ENCODE peak calls at places on chromosomes 3 and 15, in ten cellular contexts. One of them, this sample, is unnamed.

GRCh38 chr3:133691410-133692107 is 29.8 kb upstream of the TOPBP1 start:
- DNase-seq in fibroblast of pulmonary artery: peak
- DNase-seq in body of pancreas: no peak
- DNase-seq in IMR-90: peak
- DNase-seq in neural progenitor cell: no peak
- DNase-seq in fibroblast of the aortic adventitia: no peak
- DNase-seq in cardiac fibroblast: peak
- DNase-seq in Peyer's patch: no peak
- DNase-seq in AG04450: no peak
- DNase-seq in ovary: no peak
- DNase-seq in this sample: no peak

GRCh38 chr3:18223591-18224338 is 201.4 kb downstream of the SATB1 start:
- DNase-seq in fibroblast of pulmonary artery: no peak
- DNase-seq in body of pancreas: no peak
- DNase-seq in IMR-90: no peak
- DNase-seq in neural progenitor cell: no peak
- DNase-seq in fibroblast of the aortic adventitia: no peak
- DNase-seq in cardiac fibroblast: no peak
- DNase-seq in Peyer's patch: peak
- DNase-seq in AG04450: no peak
- DNase-seq in ovary: no peak
- DNase-seq in this sample: no peak

GRCh38 chr15:36844453-36845094 is 255.8 kb downstream of the MEIS2 start:
- DNase-seq in fibroblast of pulmonary artery: peak
- DNase-seq in body of pancreas: no peak
- DNase-seq in IMR-90: peak
- DNase-seq in neural progenitor cell: peak
- DNase-seq in fibroblast of the aortic adventitia: peak
- DNase-seq in cardiac fibroblast: peak
- DNase-seq in Peyer's patch: no peak
- DNase-seq in AG04450: peak
- DNase-seq in ovary: no peak
- DNase-seq in this sample: peak

GRCh38 chr3:4704552-4704951 is 211.4 kb downstream of the ITPR1 start:
- DNase-seq in fibroblast of pulmonary artery: no peak
- DNase-seq in body of pancreas: no peak
- DNase-seq in IMR-90: no peak
- DNase-seq in neural progenitor cell: no peak
- DNase-seq in fibroblast of the aortic adventitia: no peak
- DNase-seq in cardiac fibroblast: no peak
- DNase-seq in Peyer's patch: no peak
- DNase-seq in AG04450: no peak
- DNase-seq in ovary: no peak
- DNase-seq in this sample: no peak

GRCh38 chr3:46898321-46899150 is 21.0 kb downstream of the PTH1R start:
- DNase-seq in fibroblast of pulmonary artery: no peak
- DNase-seq in body of pancreas: no peak
- DNase-seq in IMR-90: no peak
- DNase-seq in neural progenitor cell: peak
- DNase-seq in fibroblast of the aortic adventitia: no peak
- DNase-seq in cardiac fibroblast: no peak
- DNase-seq in Peyer's patch: no peak
- DNase-seq in AG04450: no peak
- DNase-seq in ovary: no peak
- DNase-seq in this sample: no peak

GRCh38 chr3:17632401-17633100 is 109.9 kb downstream of the TBC1D5 start:
- DNase-seq in fibroblast of pulmonary artery: peak
- DNase-seq in body of pancreas: no peak
- DNase-seq in IMR-90: peak
- DNase-seq in neural progenitor cell: no peak
- DNase-seq in fibroblast of the aortic adventitia: peak
- DNase-seq in cardiac fibroblast: peak
- DNase-seq in Peyer's patch: no peak
- DNase-seq in AG04450: peak
- DNase-seq in ovary: no peak
- DNase-seq in this sample: peak

GRCh38 chr3:14554715-14555114 is 14.6 kb upstream of the GRIP2 start:
- DNase-seq in fibroblast of pulmonary artery: no peak
- DNase-seq in body of pancreas: no peak
- DNase-seq in IMR-90: no peak
- DNase-seq in neural progenitor cell: no peak
- DNase-seq in fibroblast of the aortic adventitia: no peak
- DNase-seq in cardiac fibroblast: no peak
- DNase-seq in Peyer's patch: no peak
- DNase-seq in AG04450: no peak
- DNase-seq in ovary: no peak
- DNase-seq in this sample: no peak

GRCh38 chr3:170961616-170962400 is 53.4 kb upstream of the EIF5A2 start:
- DNase-seq in fibroblast of pulmonary artery: peak
- DNase-seq in body of pancreas: peak
- DNase-seq in IMR-90: peak
- DNase-seq in neural progenitor cell: peak
- DNase-seq in fibroblast of the aortic adventitia: peak
- DNase-seq in cardiac fibroblast: peak
- DNase-seq in Peyer's patch: no peak
- DNase-seq in AG04450: peak
- DNase-seq in ovary: no peak
- DNase-seq in this sample: peak

GRCh38 chr3:76487446-76487845 is 552.5 kb upstream of the ROBO2 start:
- DNase-seq in fibroblast of pulmonary artery: no peak
- DNase-seq in body of pancreas: no peak
- DNase-seq in IMR-90: peak
- DNase-seq in neural progenitor cell: no peak
- DNase-seq in fibroblast of the aortic adventitia: no peak
- DNase-seq in cardiac fibroblast: peak
- DNase-seq in Peyer's patch: no peak
- DNase-seq in AG04450: peak
- DNase-seq in ovary: no peak
- DNase-seq in this sample: no peak

GRCh38 chr3:31567036-31567435 is 34.3 kb downstream of the STT3B start:
- DNase-seq in fibroblast of pulmonary artery: no peak
- DNase-seq in body of pancreas: no peak
- DNase-seq in IMR-90: no peak
- DNase-seq in neural progenitor cell: peak
- DNase-seq in fibroblast of the aortic adventitia: no peak
- DNase-seq in cardiac fibroblast: no peak
- DNase-seq in Peyer's patch: peak
- DNase-seq in AG04450: no peak
- DNase-seq in ovary: no peak
- DNase-seq in this sample: no peak

GRCh38 chr3:45106874-45107273 is 39.3 kb downstream of the CDCP1 start:
- DNase-seq in fibroblast of pulmonary artery: no peak
- DNase-seq in body of pancreas: no peak
- DNase-seq in IMR-90: no peak
- DNase-seq in neural progenitor cell: no peak
- DNase-seq in fibroblast of the aortic adventitia: no peak
- DNase-seq in cardiac fibroblast: no peak
- DNase-seq in Peyer's patch: no peak
- DNase-seq in AG04450: no peak
- DNase-seq in ovary: no peak
- DNase-seq in this sample: no peak

GRCh38 chr15:92095691-92096090 is 242.2 kb downstream of the SLCO3A1 start:
- DNase-seq in fibroblast of pulmonary artery: no peak
- DNase-seq in body of pancreas: no peak
- DNase-seq in IMR-90: no peak
- DNase-seq in neural progenitor cell: no peak
- DNase-seq in fibroblast of the aortic adventitia: no peak
- DNase-seq in cardiac fibroblast: no peak
- DNase-seq in Peyer's patch: no peak
- DNase-seq in AG04450: no peak
- DNase-seq in ovary: no peak
- DNase-seq in this sample: no peak

GRCh38 chr15:34853001-34853758 is 57.8 kb upstream of the ACTC1 start:
- DNase-seq in fibroblast of pulmonary artery: peak
- DNase-seq in body of pancreas: no peak
- DNase-seq in IMR-90: peak
- DNase-seq in neural progenitor cell: peak
- DNase-seq in fibroblast of the aortic adventitia: peak
- DNase-seq in cardiac fibroblast: peak
- DNase-seq in Peyer's patch: no peak
- DNase-seq in AG04450: no peak
- DNase-seq in ovary: no peak
- DNase-seq in this sample: peak

GRCh38 chr3:20057612-20058180 is 17.4 kb downstream of the KAT2B start:
- DNase-seq in fibroblast of pulmonary artery: peak
- DNase-seq in body of pancreas: no peak
- DNase-seq in IMR-90: no peak
- DNase-seq in neural progenitor cell: no peak
- DNase-seq in fibroblast of the aortic adventitia: no peak
- DNase-seq in cardiac fibroblast: no peak
- DNase-seq in Peyer's patch: no peak
- DNase-seq in AG04450: no peak
- DNase-seq in ovary: peak
- DNase-seq in this sample: no peak

GRCh38 chr3:141410408-141410807 is 42.1 kb downstream of the ZBTB38 start:
- DNase-seq in fibroblast of pulmonary artery: peak
- DNase-seq in body of pancreas: peak
- DNase-seq in IMR-90: peak
- DNase-seq in neural progenitor cell: no peak
- DNase-seq in fibroblast of the aortic adventitia: peak
- DNase-seq in cardiac fibroblast: peak
- DNase-seq in Peyer's patch: no peak
- DNase-seq in AG04450: no peak
- DNase-seq in ovary: peak
- DNase-seq in this sample: peak

GRCh38 chr3:84904819-84905555 is 53.8 kb upstream of the CADM2 start:
- DNase-seq in fibroblast of pulmonary artery: no peak
- DNase-seq in body of pancreas: no peak
- DNase-seq in IMR-90: no peak
- DNase-seq in neural progenitor cell: peak
- DNase-seq in fibroblast of the aortic adventitia: no peak
- DNase-seq in cardiac fibroblast: no peak
- DNase-seq in Peyer's patch: no peak
- DNase-seq in AG04450: no peak
- DNase-seq in ovary: no peak
- DNase-seq in this sample: no peak

GRCh38 chr3:87798567-87798947 is 260.2 kb downstream of the CGGBP1 start:
- DNase-seq in fibroblast of pulmonary artery: no peak
- DNase-seq in body of pancreas: no peak
- DNase-seq in IMR-90: no peak
- DNase-seq in neural progenitor cell: no peak
- DNase-seq in fibroblast of the aortic adventitia: no peak
- DNase-seq in cardiac fibroblast: peak
- DNase-seq in Peyer's patch: no peak
- DNase-seq in AG04450: no peak
- DNase-seq in ovary: no peak
- DNase-seq in this sample: no peak

GRCh38 chr3:15812183-15812582 is 14.4 kb upstream of the ANKRD28 start:
- DNase-seq in fibroblast of pulmonary artery: peak
- DNase-seq in body of pancreas: no peak
- DNase-seq in IMR-90: peak
- DNase-seq in neural progenitor cell: no peak
- DNase-seq in fibroblast of the aortic adventitia: peak
- DNase-seq in cardiac fibroblast: peak
- DNase-seq in Peyer's patch: no peak
- DNase-seq in AG04450: no peak
- DNase-seq in ovary: no peak
- DNase-seq in this sample: peak
- TF ChIP-seq CTCF in fibroblast of pulmonary artery: peak
- TF ChIP-seq CTCF in body of pancreas: peak
- TF ChIP-seq CTCF in IMR-90: peak
- TF ChIP-seq CTCF in neural progenitor cell: peak
- TF ChIP-seq CTCF in fibroblast of the aortic adventitia: peak
- TF ChIP-seq CTCF in cardiac fibroblast: peak
- TF ChIP-seq CTCF in Peyer's patch: peak
- TF ChIP-seq CTCF in AG04450: peak
- TF ChIP-seq CTCF in ovary: peak
- TF ChIP-seq CTCF in this sample: peak

GRCh38 chr15:100926971-100927756 is 8.0 kb downstream of the LRRK1 start:
- DNase-seq in fibroblast of pulmonary artery: no peak
- DNase-seq in body of pancreas: no peak
- DNase-seq in IMR-90: no peak
- DNase-seq in neural progenitor cell: no peak
- DNase-seq in fibroblast of the aortic adventitia: no peak
- DNase-seq in cardiac fibroblast: no peak
- DNase-seq in Peyer's patch: peak
- DNase-seq in AG04450: no peak
- DNase-seq in ovary: no peak
- DNase-seq in this sample: no peak
- H3K4me3 ChIP-seq in fibroblast of pulmonary artery: no peak
- H3K4me3 ChIP-seq in body of pancreas: no peak
- H3K4me3 ChIP-seq in IMR-90: no peak
- H3K4me3 ChIP-seq in neural progenitor cell: no peak
- H3K4me3 ChIP-seq in fibroblast of the aortic adventitia: no peak
- H3K4me3 ChIP-seq in cardiac fibroblast: no peak
- H3K4me3 ChIP-seq in Peyer's patch: no peak
- H3K4me3 ChIP-seq in AG04450: no peak
- H3K4me3 ChIP-seq in ovary: no peak
- H3K4me3 ChIP-seq in this sample: no peak

GRCh38 chr3:53425936-53426335 is 68.5 kb upstream of the CACNA1D start:
- DNase-seq in fibroblast of pulmonary artery: no peak
- DNase-seq in body of pancreas: no peak
- DNase-seq in IMR-90: no peak
- DNase-seq in neural progenitor cell: no peak
- DNase-seq in fibroblast of the aortic adventitia: no peak
- DNase-seq in cardiac fibroblast: no peak
- DNase-seq in Peyer's patch: no peak
- DNase-seq in AG04450: no peak
- DNase-seq in ovary: no peak
- DNase-seq in this sample: no peak

GRCh38 chr3:53422954-53423708 is 71.3 kb upstream of the CACNA1D start:
- DNase-seq in fibroblast of pulmonary artery: no peak
- DNase-seq in body of pancreas: no peak
- DNase-seq in IMR-90: no peak
- DNase-seq in neural progenitor cell: no peak
- DNase-seq in fibroblast of the aortic adventitia: no peak
- DNase-seq in cardiac fibroblast: no peak
- DNase-seq in Peyer's patch: no peak
- DNase-seq in AG04450: no peak
- DNase-seq in ovary: no peak
- DNase-seq in this sample: no peak

DNA sequence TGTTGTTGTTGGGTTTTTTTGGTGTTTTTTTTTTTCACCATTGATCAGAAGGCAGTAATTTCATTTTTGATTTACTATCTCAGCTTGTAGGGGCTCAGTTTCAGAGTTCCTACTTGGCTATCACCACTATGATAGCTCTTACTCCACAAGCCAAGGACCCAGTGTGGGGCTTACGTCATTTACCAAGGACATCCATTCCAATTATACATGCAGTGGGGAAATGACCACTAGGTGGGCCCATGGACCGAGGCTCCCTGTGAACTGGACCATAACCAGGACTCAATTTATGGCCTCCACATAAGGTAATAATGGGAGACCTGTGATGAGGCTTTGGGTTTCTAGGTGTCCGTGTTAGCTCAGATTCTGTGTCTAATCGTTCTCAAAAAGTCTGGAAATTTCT is 67.5 kb upstream of the CACNA1D start:
- DNase-seq in fibroblast of pulmonary artery: no peak
- DNase-seq in body of pancreas: no peak
- DNase-seq in IMR-90: no peak
- DNase-seq in neural progenitor cell: no peak
- DNase-seq in fibroblast of the aortic adventitia: no peak
- DNase-seq in cardiac fibroblast: no peak
- DNase-seq in Peyer's patch: no peak
- DNase-seq in AG04450: no peak
- DNase-seq in ovary: no peak
- DNase-seq in this sample: no peak
- TF ChIP-seq CTCF in fibroblast of pulmonary artery: no peak
- TF ChIP-seq CTCF in body of pancreas: no peak
- TF ChIP-seq CTCF in IMR-90: no peak
- TF ChIP-seq CTCF in neural progenitor cell: peak
- TF ChIP-seq CTCF in fibroblast of the aortic adventitia: no peak
- TF ChIP-seq CTCF in cardiac fibroblast: no peak
- TF ChIP-seq CTCF in Peyer's patch: no peak
- TF ChIP-seq CTCF in AG04450: no peak
- TF ChIP-seq CTCF in ovary: no peak
- TF ChIP-seq CTCF in this sample: no peak

GRCh38 chr3:100063929-100064461 is 50.3 kb downstream of the FILIP1L start:
- DNase-seq in fibroblast of pulmonary artery: peak
- DNase-seq in body of pancreas: no peak
- DNase-seq in IMR-90: peak
- DNase-seq in neural progenitor cell: no peak
- DNase-seq in fibroblast of the aortic adventitia: no peak
- DNase-seq in cardiac fibroblast: peak
- DNase-seq in Peyer's patch: no peak
- DNase-seq in AG04450: peak
- DNase-seq in ovary: no peak
- DNase-seq in this sample: no peak
- H3K4me3 ChIP-seq in fibroblast of pulmonary artery: no peak
- H3K4me3 ChIP-seq in body of pancreas: no peak
- H3K4me3 ChIP-seq in IMR-90: peak
- H3K4me3 ChIP-seq in neural progenitor cell: no peak
- H3K4me3 ChIP-seq in fibroblast of the aortic adventitia: no peak
- H3K4me3 ChIP-seq in cardiac fibroblast: no peak
- H3K4me3 ChIP-seq in Peyer's patch: no peak
- H3K4me3 ChIP-seq in AG04450: no peak
- H3K4me3 ChIP-seq in ovary: no peak
- H3K4me3 ChIP-seq in this sample: no peak

This sample was measured in astrocyte of the spinal cord.